ENCODE peak calls at places on chromosome 18, in eight cellular contexts. One of them, this sample, is unnamed.
A peak's percentile ranks its signal among the peaks of the same experiment; 100 is the strongest.

GRCh38 chr18:30970201-30970816 is 72.2 kb downstream of the DSC3 start:
- DNase-seq in HCT116: peak; percentile 63
- DNase-seq in astrocyte: peak; percentile 32
- DNase-seq in neural progenitor cell: peak; percentile 33
- DNase-seq in GM23338: peak; percentile 71
- DNase-seq in transverse colon: no peak
- DNase-seq in PC-9: no peak
- DNase-seq in spleen: no peak
- DNase-seq in this sample: no peak

GRCh38 chr18:22643731-22644130 is 226.0 kb upstream of the CTAGE1 start:
- DNase-seq in HCT116: no peak
- DNase-seq in astrocyte: peak; percentile 80
- DNase-seq in neural progenitor cell: no peak
- DNase-seq in GM23338: no peak
- DNase-seq in transverse colon: no peak
- DNase-seq in PC-9: no peak
- DNase-seq in spleen: no peak
- DNase-seq in this sample: no peak

GRCh38 chr18:3012306-3012919 is 531 bp downstream of the LPIN2 start:
- DNase-seq in HCT116: no peak
- DNase-seq in astrocyte: no peak
- DNase-seq in neural progenitor cell: no peak
- DNase-seq in GM23338: peak; percentile 67
- DNase-seq in transverse colon: peak; percentile 41
- DNase-seq in PC-9: no peak
- DNase-seq in spleen: peak; percentile 93
- DNase-seq in this sample: peak; percentile 83

GRCh38 chr18:37660658-37661057 is 95.1 kb upstream of the CELF4 start:
- DNase-seq in HCT116: no peak
- DNase-seq in astrocyte: no peak
- DNase-seq in neural progenitor cell: no peak
- DNase-seq in GM23338: no peak
- DNase-seq in transverse colon: no peak
- DNase-seq in PC-9: no peak
- DNase-seq in spleen: no peak
- DNase-seq in this sample: no peak

GRCh38 chr18:55925772-55926171 is 337.8 kb upstream of the TCF4 start:
- DNase-seq in HCT116: no peak
- DNase-seq in astrocyte: no peak
- DNase-seq in neural progenitor cell: no peak
- DNase-seq in GM23338: no peak
- DNase-seq in transverse colon: no peak
- DNase-seq in PC-9: no peak
- DNase-seq in spleen: no peak
- DNase-seq in this sample: no peak

GRCh38 chr18:21851327-21851961 is 110.9 kb downstream of the MIB1 start:
- DNase-seq in HCT116: no peak
- DNase-seq in astrocyte: no peak
- DNase-seq in neural progenitor cell: no peak
- DNase-seq in GM23338: peak; percentile 40
- DNase-seq in transverse colon: no peak
- DNase-seq in PC-9: no peak
- DNase-seq in spleen: no peak
- DNase-seq in this sample: no peak

GRCh38 chr18:56382541-56382940 is 255.9 kb downstream of the TXNL1 start:
- DNase-seq in HCT116: no peak
- DNase-seq in astrocyte: peak; percentile 53
- DNase-seq in neural progenitor cell: peak; percentile 6
- DNase-seq in GM23338: no peak
- DNase-seq in transverse colon: no peak
- DNase-seq in PC-9: no peak
- DNase-seq in spleen: no peak
- DNase-seq in this sample: no peak

GRCh38 chr18:46632401-46633089 is 24.5 kb downstream of the LOXHD1 start:
- DNase-seq in HCT116: peak; percentile 53
- DNase-seq in astrocyte: peak; percentile 79
- DNase-seq in neural progenitor cell: no peak
- DNase-seq in GM23338: no peak
- DNase-seq in transverse colon: no peak
- DNase-seq in PC-9: no peak
- DNase-seq in spleen: no peak
- DNase-seq in this sample: peak; percentile 33

GRCh38 chr18:58015045-58015444 is 29.0 kb upstream of the NEDD4L start:
- DNase-seq in HCT116: no peak
- DNase-seq in astrocyte: no peak
- DNase-seq in neural progenitor cell: no peak
- DNase-seq in GM23338: no peak
- DNase-seq in transverse colon: peak; percentile 24
- DNase-seq in PC-9: no peak
- DNase-seq in spleen: no peak
- DNase-seq in this sample: no peak

GRCh38 chr18:48546411-48546810 is 7.6 kb downstream of the CTIF start:
- DNase-seq in HCT116: no peak
- DNase-seq in astrocyte: peak; percentile 54
- DNase-seq in neural progenitor cell: peak; percentile 48
- DNase-seq in GM23338: no peak
- DNase-seq in transverse colon: no peak
- DNase-seq in PC-9: no peak
- DNase-seq in spleen: no peak
- DNase-seq in this sample: peak; percentile 69

GRCh38 chr18:63073481-63073880 is 246.1 kb downstream of the BCL2 start:
- DNase-seq in HCT116: no peak
- DNase-seq in astrocyte: no peak
- DNase-seq in neural progenitor cell: no peak
- DNase-seq in GM23338: no peak
- DNase-seq in transverse colon: no peak
- DNase-seq in PC-9: no peak
- DNase-seq in spleen: no peak
- DNase-seq in this sample: no peak

GRCh38 chr18:75365230-75365629 is 62.3 kb downstream of the SMIM21 start:
- DNase-seq in HCT116: no peak
- DNase-seq in astrocyte: no peak
- DNase-seq in neural progenitor cell: no peak
- DNase-seq in GM23338: no peak
- DNase-seq in transverse colon: no peak
- DNase-seq in PC-9: no peak
- DNase-seq in spleen: no peak
- DNase-seq in this sample: no peak

GRCh38 chr18:75364512-75364911 is 63.0 kb downstream of the SMIM21 start:
- DNase-seq in HCT116: no peak
- DNase-seq in astrocyte: no peak
- DNase-seq in neural progenitor cell: no peak
- DNase-seq in GM23338: no peak
- DNase-seq in transverse colon: no peak
- DNase-seq in PC-9: no peak
- DNase-seq in spleen: no peak
- DNase-seq in this sample: no peak

GRCh38 chr18:75363446-75364225 is 63.9 kb downstream of the SMIM21 start:
- DNase-seq in HCT116: no peak
- DNase-seq in astrocyte: no peak
- DNase-seq in neural progenitor cell: no peak
- DNase-seq in GM23338: no peak
- DNase-seq in transverse colon: no peak
- DNase-seq in PC-9: no peak
- DNase-seq in spleen: no peak
- DNase-seq in this sample: no peak

GRCh38 chr18:75369026-75369425 is 58.5 kb downstream of the SMIM21 start:
- DNase-seq in HCT116: no peak
- DNase-seq in astrocyte: no peak
- DNase-seq in neural progenitor cell: no peak
- DNase-seq in GM23338: no peak
- DNase-seq in transverse colon: no peak
- DNase-seq in PC-9: no peak
- DNase-seq in spleen: no peak
- DNase-seq in this sample: no peak

GRCh38 chr18:75365837-75366236 is 61.7 kb downstream of the SMIM21 start:
- DNase-seq in HCT116: no peak
- DNase-seq in astrocyte: no peak
- DNase-seq in neural progenitor cell: no peak
- DNase-seq in GM23338: no peak
- DNase-seq in transverse colon: no peak
- DNase-seq in PC-9: no peak
- DNase-seq in spleen: no peak
- DNase-seq in this sample: no peak
- TF ChIP-seq CTCF in HCT116: no peak
- TF ChIP-seq CTCF in astrocyte: no peak
- TF ChIP-seq CTCF in neural progenitor cell: no peak
- TF ChIP-seq CTCF in GM23338: peak; percentile 14
- TF ChIP-seq CTCF in transverse colon: no peak
- TF ChIP-seq CTCF in PC-9: no peak
- TF ChIP-seq CTCF in spleen: peak; percentile 25
- TF ChIP-seq CTCF in this sample: no peak

GRCh38 chr18:78979058-78979680 is 449 bp upstream of the SALL3 start:
- DNase-seq in HCT116: no peak
- DNase-seq in astrocyte: no peak
- DNase-seq in neural progenitor cell: peak; percentile 87
- DNase-seq in GM23338: peak; percentile 75
- DNase-seq in transverse colon: no peak
- DNase-seq in PC-9: no peak
- DNase-seq in spleen: no peak
- DNase-seq in this sample: no peak

GRCh38 chr18:78977627-78978271 is 1.9 kb upstream of the SALL3 start:
- DNase-seq in HCT116: no peak
- DNase-seq in astrocyte: no peak
- DNase-seq in neural progenitor cell: peak; percentile 80
- DNase-seq in GM23338: peak; percentile 60
- DNase-seq in transverse colon: no peak
- DNase-seq in PC-9: no peak
- DNase-seq in spleen: no peak
- DNase-seq in this sample: no peak

GRCh38 chr18:78976697-78977626 is 2.7 kb upstream of the SALL3 start:
- DNase-seq in HCT116: no peak
- DNase-seq in astrocyte: no peak
- DNase-seq in neural progenitor cell: peak; percentile 49
- DNase-seq in GM23338: peak; percentile 37
- DNase-seq in transverse colon: no peak
- DNase-seq in PC-9: no peak
- DNase-seq in spleen: no peak
- DNase-seq in this sample: no peak

GRCh38 chr18:78979682-78980278 is at the start of gene SALL3:
- DNase-seq in HCT116: no peak
- DNase-seq in astrocyte: no peak
- DNase-seq in neural progenitor cell: peak; percentile 94
- DNase-seq in GM23338: peak; percentile 74
- DNase-seq in transverse colon: no peak
- DNase-seq in PC-9: no peak
- DNase-seq in spleen: no peak
- DNase-seq in this sample: no peak

DNA sequence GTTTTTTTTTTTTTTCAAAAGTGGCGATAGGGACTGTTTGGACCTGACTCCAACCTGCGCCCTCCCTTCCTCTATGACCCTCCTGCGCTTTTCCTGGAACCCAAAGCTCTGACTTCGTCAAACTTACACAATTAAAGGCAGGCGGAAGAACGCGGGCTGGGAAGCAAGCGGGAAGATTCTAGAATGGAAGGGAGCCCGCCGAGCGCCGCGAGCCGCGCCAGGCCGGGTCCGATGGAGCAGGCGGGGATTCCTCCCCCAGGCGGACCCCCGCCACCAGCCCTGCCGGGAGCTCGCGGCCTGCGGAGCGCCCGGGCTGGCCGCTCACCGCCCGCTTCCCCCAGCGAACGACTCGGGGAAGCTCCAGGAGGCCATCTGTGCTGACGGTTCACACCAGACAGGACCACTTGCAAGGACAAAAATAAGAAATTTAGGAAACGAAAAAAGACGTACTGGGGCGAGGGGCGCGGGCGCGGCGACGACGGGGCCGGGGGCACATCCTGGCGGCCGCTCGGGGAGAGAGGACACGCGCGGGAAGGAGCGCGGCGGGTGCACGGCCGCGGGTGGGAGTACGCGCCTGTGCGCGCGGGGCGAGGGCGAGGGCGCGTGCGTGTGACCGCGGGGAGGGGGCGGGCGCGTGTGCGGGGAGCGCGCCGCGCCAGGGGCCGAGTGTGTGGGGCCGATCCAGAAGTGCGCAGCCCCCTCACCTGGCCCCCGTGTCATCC is 1.1 kb upstream of the SALL3 start:
- DNase-seq in HCT116: no peak
- DNase-seq in astrocyte: no peak
- DNase-seq in neural progenitor cell: peak; percentile 62
- DNase-seq in GM23338: peak; percentile 60
- DNase-seq in transverse colon: no peak
- DNase-seq in PC-9: no peak
- DNase-seq in spleen: no peak
- DNase-seq in this sample: no peak
- H3K4me3 ChIP-seq in HCT116: no peak overlapping the region
- H3K4me3 ChIP-seq in astrocyte: peak overlapping the region; percentile 10
- H3K4me3 ChIP-seq in neural progenitor cell: peak overlapping the region; percentile 61
- H3K4me3 ChIP-seq in GM23338: peak overlapping the region; percentile 53
- H3K4me3 ChIP-seq in transverse colon: no peak overlapping the region
- H3K4me3 ChIP-seq in PC-9: no peak overlapping the region
- H3K4me3 ChIP-seq in spleen: no peak overlapping the region
- H3K4me3 ChIP-seq in this sample: peak overlapping the region; percentile 49

GRCh38 chr18:36518839-36519238 is 221.3 kb downstream of the FHOD3 start:
- DNase-seq in HCT116: no peak
- DNase-seq in astrocyte: no peak
- DNase-seq in neural progenitor cell: no peak
- DNase-seq in GM23338: no peak
- DNase-seq in transverse colon: no peak
- DNase-seq in PC-9: peak; percentile 19
- DNase-seq in spleen: no peak
- DNase-seq in this sample: no peak
- H3K27ac ChIP-seq in HCT116: no peak overlapping the region
- H3K27ac ChIP-seq in astrocyte: no peak overlapping the region
- H3K27ac ChIP-seq in neural progenitor cell: no peak overlapping the region
- H3K27ac ChIP-seq in GM23338: no peak overlapping the region
- H3K27ac ChIP-seq in transverse colon: no peak overlapping the region
- H3K27ac ChIP-seq in PC-9: no peak overlapping the region
- H3K27ac ChIP-seq in spleen: no peak overlapping the region
- H3K27ac ChIP-seq in this sample: no peak overlapping the region

GRCh38 chr18:77069931-77070330 is 62.7 kb downstream of the MBP start:
- DNase-seq in HCT116: no peak
- DNase-seq in astrocyte: no peak
- DNase-seq in neural progenitor cell: no peak
- DNase-seq in GM23338: no peak
- DNase-seq in transverse colon: no peak
- DNase-seq in PC-9: no peak
- DNase-seq in spleen: no peak
- DNase-seq in this sample: no peak

GRCh38 chr18:77069482-77069881 is 63.1 kb downstream of the MBP start:
- DNase-seq in HCT116: no peak
- DNase-seq in astrocyte: no peak
- DNase-seq in neural progenitor cell: no peak
- DNase-seq in GM23338: peak; percentile 41
- DNase-seq in transverse colon: no peak
- DNase-seq in PC-9: no peak
- DNase-seq in spleen: peak; percentile 76
- DNase-seq in this sample: no peak

GRCh38 chr18:77067315-77068061 is 65.1 kb downstream of the MBP start:
- DNase-seq in HCT116: peak; percentile 75
- DNase-seq in astrocyte: peak; percentile 95
- DNase-seq in neural progenitor cell: no peak
- DNase-seq in GM23338: no peak
- DNase-seq in transverse colon: peak; percentile 63
- DNase-seq in PC-9: peak; percentile 59
- DNase-seq in spleen: peak; percentile 89
- DNase-seq in this sample: no peak

GRCh38 chr18:77068321-77068841 is 64.2 kb downstream of the MBP start:
- DNase-seq in HCT116: no peak
- DNase-seq in astrocyte: peak; percentile 66
- DNase-seq in neural progenitor cell: no peak
- DNase-seq in GM23338: no peak
- DNase-seq in transverse colon: no peak
- DNase-seq in PC-9: no peak
- DNase-seq in spleen: peak; percentile 80
- DNase-seq in this sample: no peak

GRCh38 chr18:77068890-77069312 is 63.7 kb downstream of the MBP start:
- DNase-seq in HCT116: no peak
- DNase-seq in astrocyte: no peak
- DNase-seq in neural progenitor cell: peak; percentile 43
- DNase-seq in GM23338: no peak
- DNase-seq in transverse colon: no peak
- DNase-seq in PC-9: no peak
- DNase-seq in spleen: peak; percentile 81
- DNase-seq in this sample: no peak
- TF ChIP-seq CTCF in HCT116: no peak
- TF ChIP-seq CTCF in astrocyte: no peak
- TF ChIP-seq CTCF in neural progenitor cell: no peak
- TF ChIP-seq CTCF in GM23338: no peak
- TF ChIP-seq CTCF in transverse colon: no peak
- TF ChIP-seq CTCF in PC-9: no peak
- TF ChIP-seq CTCF in spleen: no peak
- TF ChIP-seq CTCF in this sample: no peak